ENCODE peak calls at places on chromosome 4, in ten cellular contexts. X, N, A, O, P, G, V, F, B and J are unnamed samples.

GRCh38 chr4:77586953-77587383 is 18.7 kb upstream of the CXCL13 start:
- DNase-seq in X (no peak), N (no peak), A (peak; percentile 15), O (no peak), P (peak; percentile 12), G (no peak), V (no peak), F (no peak), B (peak; percentile 88), J (no peak)

GRCh38 chr4:128916832-128917231 is 107.3 kb downstream of the JADE1 start:
- DNase-seq in X (no peak), N (no peak), A (peak; percentile 10), O (no peak), P (no peak), G (no peak), V (no peak), F (no peak), B (peak; percentile 84), J (no peak)

GRCh38 chr4:184097240-184097619 is 120.4 kb downstream of the ENPP6 start:
- DNase-seq in X (peak; percentile 83), N (peak; percentile 40), A (peak; percentile 57), O (peak; percentile 81), P (no peak), G (peak; percentile 78), V (peak; percentile 37), F (no peak), B (no peak), J (peak; percentile 39)

GRCh38 chr4:105991726-105992125 is 96.5 kb downstream of the NPNT start:
- DNase-seq in X (no peak), N (no peak), A (no peak), O (no peak), P (no peak), G (no peak), V (no peak), F (no peak), B (no peak), J (no peak)

GRCh38 chr4:74123065-74123728 is 24.2 kb upstream of the CXCL2 start:
- DNase-seq in X (no peak), N (no peak), A (no peak), O (no peak), P (peak; percentile 77), G (no peak), V (no peak), F (peak; percentile 47), B (no peak), J (peak; percentile 69)

GRCh38 chr4:113026556-113026955 is 22.9 kb upstream of the ANK2 start:
- DNase-seq in X (no peak), N (no peak), A (no peak), O (no peak), P (no peak), G (no peak), V (no peak), F (no peak), B (no peak), J (no peak)

GRCh38 chr4:92994727-92995126 is 691.0 kb downstream of the GRID2 start:
- DNase-seq in X (no peak), N (no peak), A (no peak), O (no peak), P (no peak), G (no peak), V (no peak), F (no peak), B (no peak), J (no peak)

GRCh38 chr4:53716011-53716410 is 124.7 kb upstream of the LNX1 start:
- DNase-seq in X (no peak), N (no peak), A (no peak), O (no peak), P (no peak), G (no peak), V (no peak), F (no peak), B (no peak), J (no peak)

GRCh38 chr4:155667538-155668511 is 1.2 kb downstream of the GUCY1A1 start:
- DNase-seq in X (peak; percentile 34), N (no peak), A (peak; percentile 35), O (peak; percentile 88), P (peak; percentile 1), G (peak; percentile 56), V (no peak), F (no peak), B (no peak), J (peak; percentile 51)

GRCh38 chr4:73707269-73707875 is 33.0 kb upstream of the CXCL8 start:
- DNase-seq in X (no peak), N (no peak), A (no peak), O (no peak), P (no peak), G (no peak), V (no peak), F (no peak), B (no peak), J (no peak)

GRCh38 chr4:3387943-3388348 is 53.8 kb upstream of the HGFAC start:
- DNase-seq in X (peak; percentile 80), N (peak; percentile 76), A (peak; percentile 74), O (peak; percentile 93), P (no peak), G (peak; percentile 88), V (peak; percentile 71), F (no peak), B (no peak), J (peak; percentile 88)

GRCh38 chr4:80365928-80366327 is 30.4 kb downstream of the CFAP299 start:
- DNase-seq in X (peak; percentile 46), N (no peak), A (peak; percentile 60), O (peak; percentile 76), P (peak; percentile 14), G (no peak), V (peak; percentile 54), F (peak; percentile 23), B (peak; percentile 26), J (no peak)

GRCh38 chr4:68591204-68591603 is 15.1 kb upstream of the UGT2B17 start:
- DNase-seq in X (no peak), N (no peak), A (no peak), O (no peak), P (no peak), G (no peak), V (no peak), F (no peak), B (no peak), J (no peak)

GRCh38 chr4:147118523-147118922 is 172.9 kb upstream of the TTC29 start:
- DNase-seq in X (no peak), N (no peak), A (no peak), O (no peak), P (no peak), G (no peak), V (no peak), F (no peak), B (peak; percentile 31), J (no peak)

GRCh38 chr4:76028242-76028859 is 5.1 kb upstream of the CXCL10 start:
- DNase-seq in X (no peak), N (no peak), A (no peak), O (no peak), P (no peak), G (no peak), V (no peak), F (no peak), B (no peak), J (no peak)

GRCh38 chr4:152979731-152980330 is 43.7 kb downstream of the FHDC1 start:
- DNase-seq in X (no peak), N (no peak), A (no peak), O (no peak), P (no peak), G (peak; percentile 13), V (no peak), F (no peak), B (no peak), J (no peak)

GRCh38 chr4:78990938-78991810 is 51.9 kb upstream of the PAQR3 start:
- DNase-seq in X (no peak), N (no peak), A (no peak), O (no peak), P (no peak), G (no peak), V (no peak), F (no peak), B (no peak), J (no peak)
- TF ChIP-seq EP300 in X (no peak), N (no peak), A (no peak), O (no peak), P (no peak), G (no peak), V (no peak), F (no peak), B (no peak), J (no peak)

GRCh38 chr4:118280501-118281218 is 72.1 kb downstream of the PRSS12 start:
- DNase-seq in X (no peak), N (no peak), A (peak; percentile 69), O (no peak), P (peak; percentile 71), G (no peak), V (peak; percentile 55), F (peak; percentile 74), B (peak; percentile 38), J (peak; percentile 76)
- TF ChIP-seq POLR2A in X (no peak), N (no peak), A (no peak), O (no peak), P (no peak), G (no peak), V (no peak), F (peak; percentile 56), B (no peak), J (no peak)

GRCh38 chr4:151029537-151029936 is 14.5 kb upstream of the LRBA start:
- DNase-seq in X (no peak), N (no peak), A (no peak), O (no peak), P (no peak), G (no peak), V (no peak), F (no peak), B (no peak), J (no peak)

GRCh38 chr4:151034829-151035228 is 19.7 kb upstream of the LRBA start:
- DNase-seq in X (no peak), N (no peak), A (no peak), O (no peak), P (no peak), G (no peak), V (no peak), F (no peak), B (no peak), J (no peak)

GRCh38 chr4:151035321-151035720 is 20.2 kb upstream of the LRBA start:
- DNase-seq in X (no peak), N (no peak), A (peak; percentile 12), O (no peak), P (no peak), G (no peak), V (peak; percentile 30), F (peak; percentile 41), B (no peak), J (no peak)

GRCh38 chr4:151031831-151032605 is 16.9 kb upstream of the LRBA start:
- DNase-seq in X (no peak), N (no peak), A (no peak), O (no peak), P (peak; percentile 35), G (no peak), V (no peak), F (no peak), B (peak; percentile 54), J (no peak)
- H3K27ac ChIP-seq in X (no peak overlapping the region), N (no peak overlapping the region), A (no peak overlapping the region), O (no peak overlapping the region), P (no peak overlapping the region), G (no peak overlapping the region), V (no peak overlapping the region), F (no peak overlapping the region), B (peak overlapping the region; percentile 60), J (no peak overlapping the region)

DNA sequence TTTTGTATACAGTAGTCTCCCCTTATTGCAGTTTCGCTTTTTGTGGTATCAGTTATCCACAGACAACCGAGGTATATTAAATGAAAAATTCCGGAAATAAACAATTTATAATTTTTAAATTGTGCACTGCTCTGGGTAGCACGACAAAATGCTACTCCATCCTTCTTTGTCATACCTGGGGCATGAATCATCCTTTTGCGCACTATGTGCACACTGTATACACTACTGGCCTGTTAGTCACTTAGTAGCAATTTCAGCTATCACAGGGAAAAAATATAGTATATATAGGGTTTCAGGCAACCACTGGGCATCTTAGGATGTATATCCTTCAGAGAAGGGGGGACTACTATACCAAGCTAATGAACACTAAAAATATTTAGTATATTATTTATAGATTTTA is 198.8 kb upstream of the FAT4 start:
- DNase-seq in X (no peak), N (no peak), A (no peak), O (no peak), P (peak; percentile 34), G (no peak), V (no peak), F (no peak), B (no peak), J (no peak)
- TF ChIP-seq EP300 in X (no peak), N (no peak), A (no peak), O (no peak), P (no peak), G (no peak), V (no peak), F (no peak), B (no peak), J (no peak)